ENCODE peak calls at places on chromosomes 2 and 18, in eight cellular contexts. One of them, this sample, is unnamed.
A peak's percentile ranks its signal among the peaks of the same experiment; 100 is the strongest.

GRCh38 chr2:30276455-30276911 is 45.1 kb downstream of the LBH start:
- DNase-seq in spleen: no peak
- DNase-seq in psoas muscle: no peak
- DNase-seq in CD4-positive, CD25-positive, alpha-beta regulatory T cell: no peak
- DNase-seq in uterus: no peak
- DNase-seq in heart left ventricle: no peak
- DNase-seq in lower lobe of right lung: no peak
- DNase-seq in tibial nerve: no peak
- DNase-seq in this sample: no peak

GRCh38 chr2:205733082-205733481 is 50.8 kb downstream of the NRP2 start:
- DNase-seq in spleen: no peak
- DNase-seq in psoas muscle: no peak
- DNase-seq in CD4-positive, CD25-positive, alpha-beta regulatory T cell: no peak
- DNase-seq in uterus: no peak
- DNase-seq in heart left ventricle: no peak
- DNase-seq in lower lobe of right lung: no peak
- DNase-seq in tibial nerve: no peak
- DNase-seq in this sample: no peak

GRCh38 chr18:48216639-48217280 is 192.4 kb downstream of the ZBTB7C start:
- DNase-seq in spleen: no peak
- DNase-seq in psoas muscle: no peak
- DNase-seq in CD4-positive, CD25-positive, alpha-beta regulatory T cell: no peak
- DNase-seq in uterus: peak; percentile 41
- DNase-seq in heart left ventricle: no peak
- DNase-seq in lower lobe of right lung: no peak
- DNase-seq in tibial nerve: no peak
- DNase-seq in this sample: no peak

GRCh38 chr2:95231723-95232122 is 24.4 kb downstream of the ZNF892 start:
- DNase-seq in spleen: no peak
- DNase-seq in psoas muscle: peak; percentile 21
- DNase-seq in CD4-positive, CD25-positive, alpha-beta regulatory T cell: peak; percentile 12
- DNase-seq in uterus: no peak
- DNase-seq in heart left ventricle: no peak
- DNase-seq in lower lobe of right lung: peak; percentile 65
- DNase-seq in tibial nerve: no peak
- DNase-seq in this sample: no peak

GRCh38 chr18:66764225-66764624 is 160.3 kb upstream of the CDH19 start:
- DNase-seq in spleen: no peak
- DNase-seq in psoas muscle: peak; percentile 12
- DNase-seq in CD4-positive, CD25-positive, alpha-beta regulatory T cell: no peak
- DNase-seq in uterus: no peak
- DNase-seq in heart left ventricle: peak; percentile 26
- DNase-seq in lower lobe of right lung: no peak
- DNase-seq in tibial nerve: no peak
- DNase-seq in this sample: no peak

GRCh38 chr2:1224901-1225300 is 188.4 kb upstream of the TPO start:
- DNase-seq in spleen: no peak
- DNase-seq in psoas muscle: no peak
- DNase-seq in CD4-positive, CD25-positive, alpha-beta regulatory T cell: no peak
- DNase-seq in uterus: no peak
- DNase-seq in heart left ventricle: no peak
- DNase-seq in lower lobe of right lung: no peak
- DNase-seq in tibial nerve: no peak
- DNase-seq in this sample: no peak

GRCh38 chr2:4047961-4048891 is 344.9 kb downstream of the DCDC2C start:
- DNase-seq in spleen: no peak
- DNase-seq in psoas muscle: no peak
- DNase-seq in CD4-positive, CD25-positive, alpha-beta regulatory T cell: peak; percentile 2
- DNase-seq in uterus: no peak
- DNase-seq in heart left ventricle: no peak
- DNase-seq in lower lobe of right lung: no peak
- DNase-seq in tibial nerve: no peak
- DNase-seq in this sample: no peak

GRCh38 chr2:108449410-108450200 is 599 bp downstream of the GCC2 start:
- DNase-seq in spleen: no peak
- DNase-seq in psoas muscle: no peak
- DNase-seq in CD4-positive, CD25-positive, alpha-beta regulatory T cell: peak; percentile 70
- DNase-seq in uterus: no peak
- DNase-seq in heart left ventricle: no peak
- DNase-seq in lower lobe of right lung: no peak
- DNase-seq in tibial nerve: no peak
- DNase-seq in this sample: no peak

GRCh38 chr2:147663153-147663961 is 181.5 kb upstream of the ACVR2A start:
- DNase-seq in spleen: no peak
- DNase-seq in psoas muscle: no peak
- DNase-seq in CD4-positive, CD25-positive, alpha-beta regulatory T cell: peak; percentile 58
- DNase-seq in uterus: no peak
- DNase-seq in heart left ventricle: no peak
- DNase-seq in lower lobe of right lung: no peak
- DNase-seq in tibial nerve: no peak
- DNase-seq in this sample: no peak

GRCh38 chr2:32925976-32926707 is 20.6 kb upstream of the LTBP1 start:
- DNase-seq in spleen: no peak
- DNase-seq in psoas muscle: no peak
- DNase-seq in CD4-positive, CD25-positive, alpha-beta regulatory T cell: no peak
- DNase-seq in uterus: no peak
- DNase-seq in heart left ventricle: no peak
- DNase-seq in lower lobe of right lung: no peak
- DNase-seq in tibial nerve: no peak
- DNase-seq in this sample: no peak

GRCh38 chr2:25664531-25665307 is 8.7 kb downstream of the DTNB start:
- DNase-seq in spleen: no peak
- DNase-seq in psoas muscle: peak; percentile 23
- DNase-seq in CD4-positive, CD25-positive, alpha-beta regulatory T cell: peak; percentile 29
- DNase-seq in uterus: peak; percentile 33
- DNase-seq in heart left ventricle: peak; percentile 53
- DNase-seq in lower lobe of right lung: peak; percentile 57
- DNase-seq in tibial nerve: peak; percentile 25
- DNase-seq in this sample: peak; percentile 80

GRCh38 chr18:50649821-50650220 is 89.9 kb downstream of the MAPK4 start:
- DNase-seq in spleen: no peak
- DNase-seq in psoas muscle: peak; percentile 43
- DNase-seq in CD4-positive, CD25-positive, alpha-beta regulatory T cell: no peak
- DNase-seq in uterus: peak; percentile 77
- DNase-seq in heart left ventricle: peak; percentile 72
- DNase-seq in lower lobe of right lung: peak; percentile 63
- DNase-seq in tibial nerve: no peak
- DNase-seq in this sample: peak; percentile 82

GRCh38 chr2:119760876-119761275 is 1.2 kb downstream of the PTPN4 start:
- DNase-seq in spleen: no peak
- DNase-seq in psoas muscle: no peak
- DNase-seq in CD4-positive, CD25-positive, alpha-beta regulatory T cell: peak; percentile 23
- DNase-seq in uterus: no peak
- DNase-seq in heart left ventricle: no peak
- DNase-seq in lower lobe of right lung: no peak
- DNase-seq in tibial nerve: no peak
- DNase-seq in this sample: no peak

GRCh38 chr2:127410871-127411396 is 7.3 kb upstream of the PROC start:
- DNase-seq in spleen: peak; percentile 33
- DNase-seq in psoas muscle: no peak
- DNase-seq in CD4-positive, CD25-positive, alpha-beta regulatory T cell: peak; percentile 72
- DNase-seq in uterus: no peak
- DNase-seq in heart left ventricle: no peak
- DNase-seq in lower lobe of right lung: no peak
- DNase-seq in tibial nerve: no peak
- DNase-seq in this sample: no peak

GRCh38 chr2:77008925-77009706 is 513.1 kb downstream of the LRRTM4 start:
- DNase-seq in spleen: no peak
- DNase-seq in psoas muscle: no peak
- DNase-seq in CD4-positive, CD25-positive, alpha-beta regulatory T cell: no peak
- DNase-seq in uterus: no peak
- DNase-seq in heart left ventricle: no peak
- DNase-seq in lower lobe of right lung: no peak
- DNase-seq in tibial nerve: no peak
- DNase-seq in this sample: no peak

GRCh38 chr2:45329045-45329677 is 281.9 kb downstream of the SRBD1 start:
- DNase-seq in spleen: no peak
- DNase-seq in psoas muscle: no peak
- DNase-seq in CD4-positive, CD25-positive, alpha-beta regulatory T cell: no peak
- DNase-seq in uterus: no peak
- DNase-seq in heart left ventricle: no peak
- DNase-seq in lower lobe of right lung: no peak
- DNase-seq in tibial nerve: no peak
- DNase-seq in this sample: no peak

DNA sequence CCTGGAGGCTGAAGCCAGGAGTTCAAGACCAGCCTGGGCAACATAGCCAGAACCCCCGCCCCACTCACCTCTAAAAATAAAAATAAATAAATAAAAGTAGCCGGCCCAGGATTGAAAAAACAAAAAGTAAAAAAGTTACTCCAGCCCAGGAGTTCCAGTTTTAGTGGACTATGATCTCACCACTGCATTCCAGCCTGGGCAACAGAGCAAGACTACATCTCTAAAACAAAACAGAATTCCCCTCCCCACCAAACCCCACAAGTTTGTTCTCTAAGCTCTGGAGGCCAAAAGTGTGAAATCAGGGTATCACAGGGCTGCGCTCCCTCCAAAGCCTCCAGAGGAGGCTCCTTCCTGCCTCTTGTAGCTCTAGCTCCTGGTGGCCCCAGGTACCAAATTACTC is 1.7 kb downstream of the D2HGDH start:
- DNase-seq in spleen: no peak
- DNase-seq in psoas muscle: no peak
- DNase-seq in CD4-positive, CD25-positive, alpha-beta regulatory T cell: no peak
- DNase-seq in uterus: no peak
- DNase-seq in heart left ventricle: no peak
- DNase-seq in lower lobe of right lung: no peak
- DNase-seq in tibial nerve: no peak
- DNase-seq in this sample: no peak
- H3K4me3 ChIP-seq in spleen: peak overlapping the region; percentile 99
- H3K4me3 ChIP-seq in psoas muscle: no peak overlapping the region
- H3K4me3 ChIP-seq in CD4-positive, CD25-positive, alpha-beta regulatory T cell: no peak overlapping the region
- H3K4me3 ChIP-seq in uterus: no peak overlapping the region
- H3K4me3 ChIP-seq in heart left ventricle: no peak overlapping the region
- H3K4me3 ChIP-seq in lower lobe of right lung: no peak overlapping the region
- H3K4me3 ChIP-seq in tibial nerve: peak overlapping the region; percentile 98
- H3K4me3 ChIP-seq in this sample: no peak overlapping the region

GRCh38 chr18:63970803-63971191 is 916 bp downstream of the SERPINB8 start:
- DNase-seq in spleen: peak; percentile 84
- DNase-seq in psoas muscle: peak; percentile 39
- DNase-seq in CD4-positive, CD25-positive, alpha-beta regulatory T cell: no peak
- DNase-seq in uterus: peak; percentile 36
- DNase-seq in heart left ventricle: peak; percentile 27
- DNase-seq in lower lobe of right lung: peak; percentile 79
- DNase-seq in tibial nerve: peak; percentile 23
- DNase-seq in this sample: peak; percentile 83
- H3K4me1 ChIP-seq in spleen: peaks cover 15% of the 10 kb centered on the region
- H3K4me1 ChIP-seq in psoas muscle: peaks cover 7% of the 10 kb centered on the region
- H3K4me1 ChIP-seq in CD4-positive, CD25-positive, alpha-beta regulatory T cell: peaks cover 10% of the 10 kb centered on the region
- H3K4me1 ChIP-seq in uterus: no peaks in the 10 kb centered on the region
- H3K4me1 ChIP-seq in heart left ventricle: no peaks in the 10 kb centered on the region
- H3K4me1 ChIP-seq in lower lobe of right lung: peaks cover 23% of the 10 kb centered on the region
- H3K4me1 ChIP-seq in tibial nerve: peaks cover 22% of the 10 kb centered on the region
- H3K4me1 ChIP-seq in this sample: no peaks in the 10 kb centered on the region

DNA sequence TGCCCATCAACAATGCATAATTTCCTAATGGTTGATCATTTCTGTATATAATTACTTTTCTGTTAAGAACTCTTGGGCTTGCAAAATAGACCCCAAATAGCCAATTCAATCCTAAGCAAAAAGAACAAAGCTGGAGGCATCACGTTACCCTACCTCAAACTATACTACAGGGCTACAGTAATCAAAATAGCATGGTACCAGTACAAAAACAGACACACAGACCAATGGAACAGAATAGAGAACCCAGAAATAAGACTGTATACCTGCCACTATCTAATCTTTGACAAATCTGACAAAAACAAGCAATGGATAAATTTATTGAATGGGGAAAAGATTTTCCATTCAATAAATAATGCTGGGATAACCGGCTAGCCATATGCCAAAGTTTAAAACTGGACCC is 78.8 kb downstream of the NR4A2 start:
- DNase-seq in spleen: no peak
- DNase-seq in psoas muscle: no peak
- DNase-seq in CD4-positive, CD25-positive, alpha-beta regulatory T cell: no peak
- DNase-seq in uterus: no peak
- DNase-seq in heart left ventricle: no peak
- DNase-seq in lower lobe of right lung: no peak
- DNase-seq in tibial nerve: no peak
- DNase-seq in this sample: no peak
- H3K27ac ChIP-seq in spleen: no peak overlapping the region
- H3K27ac ChIP-seq in psoas muscle: no peak overlapping the region
- H3K27ac ChIP-seq in CD4-positive, CD25-positive, alpha-beta regulatory T cell: no peak overlapping the region
- H3K27ac ChIP-seq in uterus: no peak overlapping the region
- H3K27ac ChIP-seq in heart left ventricle: no peak overlapping the region
- H3K27ac ChIP-seq in lower lobe of right lung: no peak overlapping the region
- H3K27ac ChIP-seq in tibial nerve: no peak overlapping the region
- H3K27ac ChIP-seq in this sample: no peak overlapping the region

GRCh38 chr2:128599700-128600099 is 281.0 kb upstream of the HS6ST1 start:
- DNase-seq in spleen: peak; percentile 43
- DNase-seq in psoas muscle: no peak
- DNase-seq in CD4-positive, CD25-positive, alpha-beta regulatory T cell: no peak
- DNase-seq in uterus: peak; percentile 7
- DNase-seq in heart left ventricle: no peak
- DNase-seq in lower lobe of right lung: no peak
- DNase-seq in tibial nerve: no peak
- DNase-seq in this sample: peak; percentile 64

GRCh38 chr2:128602699-128603101 is 284.0 kb upstream of the HS6ST1 start:
- DNase-seq in spleen: peak; percentile 68
- DNase-seq in psoas muscle: no peak
- DNase-seq in CD4-positive, CD25-positive, alpha-beta regulatory T cell: no peak
- DNase-seq in uterus: peak; percentile 10
- DNase-seq in heart left ventricle: no peak
- DNase-seq in lower lobe of right lung: peak; percentile 25
- DNase-seq in tibial nerve: no peak
- DNase-seq in this sample: peak; percentile 65

GRCh38 chr2:128602038-128602698 is 283.5 kb upstream of the HS6ST1 start:
- DNase-seq in spleen: peak; percentile 65
- DNase-seq in psoas muscle: no peak
- DNase-seq in CD4-positive, CD25-positive, alpha-beta regulatory T cell: no peak
- DNase-seq in uterus: peak; percentile 3
- DNase-seq in heart left ventricle: no peak
- DNase-seq in lower lobe of right lung: peak; percentile 24
- DNase-seq in tibial nerve: peak; percentile 7
- DNase-seq in this sample: no peak

GRCh38 chr2:128600606-128601297 is 282.1 kb upstream of the HS6ST1 start:
- DNase-seq in spleen: peak; percentile 58
- DNase-seq in psoas muscle: no peak
- DNase-seq in CD4-positive, CD25-positive, alpha-beta regulatory T cell: no peak
- DNase-seq in uterus: no peak
- DNase-seq in heart left ventricle: no peak
- DNase-seq in lower lobe of right lung: no peak
- DNase-seq in tibial nerve: no peak
- DNase-seq in this sample: peak; percentile 32

DNA sequence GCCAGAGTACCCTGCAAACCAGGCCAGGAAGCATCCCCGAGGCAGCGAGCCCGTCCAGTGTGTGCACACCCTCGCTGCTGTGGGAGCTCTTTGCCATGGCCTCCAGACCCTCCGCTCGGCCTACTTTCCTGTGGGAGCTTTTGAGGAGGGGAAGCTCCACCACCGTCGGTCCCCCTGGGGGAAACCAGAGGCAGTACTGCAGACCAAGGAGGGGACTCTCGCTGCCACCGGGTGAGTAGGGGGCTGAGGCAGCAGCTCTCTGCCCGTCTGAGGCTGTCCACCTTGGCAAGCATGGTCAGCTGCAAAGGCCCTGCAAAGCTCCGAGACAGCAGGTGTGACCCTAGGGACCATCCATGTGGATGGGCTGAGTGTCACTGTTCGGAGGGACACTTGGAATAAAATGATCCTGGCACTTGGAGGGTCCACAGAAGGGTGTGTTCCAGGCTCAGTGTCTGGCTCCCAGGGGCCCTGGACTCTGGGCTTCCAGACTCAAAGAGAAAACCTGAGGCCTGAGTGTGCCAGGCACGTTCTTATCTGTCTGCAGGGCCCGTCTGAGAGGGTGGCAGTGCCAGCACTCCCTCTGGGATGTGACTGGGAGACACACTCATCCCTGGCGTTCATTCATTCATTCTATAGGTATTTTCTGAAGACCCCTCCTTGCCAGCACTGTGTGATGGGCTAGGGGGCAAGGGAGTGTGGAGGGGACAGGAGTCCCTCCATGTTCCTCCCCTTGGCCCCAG is 282.8 kb upstream of the HS6ST1 start:
- DNase-seq in spleen: peak; percentile 69
- DNase-seq in psoas muscle: no peak
- DNase-seq in CD4-positive, CD25-positive, alpha-beta regulatory T cell: no peak
- DNase-seq in uterus: peak; percentile 6
- DNase-seq in heart left ventricle: no peak
- DNase-seq in lower lobe of right lung: peak; percentile 35
- DNase-seq in tibial nerve: no peak
- DNase-seq in this sample: no peak
- H3K4me3 ChIP-seq in spleen: no peak overlapping the region
- H3K4me3 ChIP-seq in psoas muscle: no peak overlapping the region
- H3K4me3 ChIP-seq in CD4-positive, CD25-positive, alpha-beta regulatory T cell: no peak overlapping the region
- H3K4me3 ChIP-seq in uterus: no peak overlapping the region
- H3K4me3 ChIP-seq in heart left ventricle: no peak overlapping the region
- H3K4me3 ChIP-seq in lower lobe of right lung: no peak overlapping the region
- H3K4me3 ChIP-seq in tibial nerve: no peak overlapping the region
- H3K4me3 ChIP-seq in this sample: no peak overlapping the region

This sample was measured in aorta.